ENCODE peak calls at places on chromosome 17, in seven cellular contexts. T is stimulated activated CD8-positive, alpha-beta memory T cell treated with anti-CD3 and anti-CD28 coated beads, Interleukin-4, amount 100 ng/mL, for 1 hour; H is body of pancreas; O is GDM1; M is CD4-positive, alpha-beta memory T cell; S is ovary; G is posterior cingulate gyrus. R is an unnamed sample.

GRCh38 chr17:50923611-50924010 is 57.5 kb upstream of the TOB1 start:
- DNase-seq in M (no peak), G (no peak), T (no peak), O (no peak), H (peak), S (no peak), R (no peak)

GRCh38 chr17:44310612-44311376 is 2.4 kb downstream of the RUNDC3A start:
- DNase-seq in O (no peak), H (no peak), G (no peak), S (no peak), T (no peak), M (no peak), R (no peak)

GRCh38 chr17:38421224-38421841 is 6.9 kb upstream of the ARHGAP23 start:
- DNase-seq in T (no peak), S (no peak), G (no peak), O (no peak), H (no peak), M (no peak), R (no peak)

GRCh38 chr17:69466905-69467630 is 52.6 kb downstream of the MAP2K6 start:
- DNase-seq in S (no peak), T (no peak), H (peak), M (no peak), O (no peak), G (no peak), R (no peak)

GRCh38 chr17:78117027-78117981 is 11.3 kb downstream of the TMC6 start:
- DNase-seq in O (no peak), T (no peak), G (no peak), M (no peak), H (peak), S (no peak), R (peak)

GRCh38 chr17:35089846-35090193 is 26.3 kb upstream of the RFFL start:
- DNase-seq in M (no peak), S (no peak), O (peak), H (no peak), G (no peak), T (no peak), R (no peak)

GRCh38 chr17:59373879-59374495 is 42.5 kb downstream of the YPEL2 start:
- DNase-seq in G (no peak), S (no peak), M (no peak), T (no peak), O (no peak), H (no peak), R (no peak)

GRCh38 chr17:76384222-76384986 is at the start of gene SPHK1:
- DNase-seq in M (peak), G (no peak), S (peak), T (peak), H (peak), O (peak), R (no peak)

GRCh38 chr17:8955021-8955420 is 10.5 kb downstream of the PIK3R5 start:
- DNase-seq in T (no peak), G (no peak), H (no peak), O (no peak), M (no peak), S (no peak), R (no peak)

GRCh38 chr17:15457723-15458094 is 9.7 kb downstream of the CDRT4 start:
- DNase-seq in G (peak), H (no peak), T (no peak), S (peak), M (no peak), O (no peak), R (no peak)

R was measured in dorsolateral prefrontal cortex.